ENCODE peak calls at places on chromosomes 6 and 20, in eight cellular contexts. B is psoas muscle; Y is naive thymus-derived CD4-positive, alpha-beta T cell; X is sigmoid colon; T is hepatocyte; J is colonic mucosa; O is right cardiac atrium; A is cardiac muscle cell. M is an unnamed sample.
A peak's percentile ranks its signal among the peaks of the same experiment; 100 is the strongest.

GRCh38 chr6:75605635-75606034 is 4.0 kb downstream of the SENP6 start:
- DNase-seq in Y (no peak), B (no peak), O (no peak), J (no peak), T (no peak), X (no peak), A (no peak), M (no peak)

GRCh38 chr6:34888874-34889555 is at the start of gene ANKS1A:
- DNase-seq in J (peak; percentile 95), O (peak; percentile 93), T (peak; percentile 94), A (peak; percentile 83), B (peak; percentile 90), X (peak; percentile 92), Y (peak; percentile 91), M (peak; percentile 95)

GRCh38 chr20:11266571-11266970 is 592.8 kb upstream of the JAG1 start:
- DNase-seq in O (no peak), A (no peak), Y (no peak), T (no peak), J (no peak), X (no peak), B (no peak), M (no peak)

GRCh38 chr20:61308171-61308795 is 56.2 kb downstream of the CDH4 start:
- DNase-seq in X (no peak), O (no peak), T (no peak), Y (no peak), A (no peak), J (no peak), B (no peak), M (no peak)

GRCh38 chr6:13536796-13537526 is 37.4 kb upstream of the SIRT5 start:
- DNase-seq in O (no peak), X (no peak), T (no peak), J (no peak), B (no peak), Y (no peak), A (no peak), M (no peak)

GRCh38 chr6:137863126-137863996 is 3.7 kb upstream of the TNFAIP3 start:
- DNase-seq in Y (no peak), J (no peak), A (no peak), B (no peak), X (no peak), T (no peak), O (no peak), M (no peak)

GRCh38 chr6:56025785-56026184 is 150.4 kb upstream of the BMP5 start:
- DNase-seq in O (no peak), T (no peak), A (no peak), B (no peak), X (no peak), Y (no peak), J (no peak), M (no peak)

GRCh38 chr6:140050232-140050995 is 676.0 kb upstream of the CITED2 start:
- DNase-seq in X (no peak), J (no peak), B (peak; percentile 39), T (peak; percentile 40), O (peak; percentile 29), A (no peak), Y (no peak), M (no peak)

DNA sequence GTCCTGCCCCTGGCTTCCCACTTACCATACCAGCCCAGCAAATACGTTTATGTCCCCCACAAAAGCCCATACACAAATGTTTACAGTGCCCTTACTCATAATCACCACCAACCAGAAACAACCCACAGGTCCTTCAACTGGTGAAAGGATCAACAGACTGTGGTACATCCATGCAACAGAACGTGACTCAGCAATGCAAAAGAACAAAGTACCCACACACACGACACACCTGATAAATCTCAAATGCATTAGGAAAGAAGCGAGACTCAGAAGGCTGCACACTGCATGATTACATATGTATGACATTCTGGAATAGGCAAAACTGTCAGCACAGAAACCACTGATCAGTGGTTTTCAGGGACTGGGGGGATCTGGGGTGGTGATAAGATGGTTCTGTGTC is 20.5 kb downstream of the NCR2 start:
- DNase-seq in Y (no peak), O (no peak), A (no peak), J (no peak), X (no peak), T (no peak), B (no peak), M (no peak)
- H3K4me1 ChIP-seq in Y (no peaks in the 10 kb centered on the region), O (no peaks in the 10 kb centered on the region), A (no peaks in the 10 kb centered on the region), J (no peaks in the 10 kb centered on the region), X (no peaks in the 10 kb centered on the region), T (no peaks in the 10 kb centered on the region), B (no peaks in the 10 kb centered on the region), M (no peaks in the 10 kb centered on the region)

DNA sequence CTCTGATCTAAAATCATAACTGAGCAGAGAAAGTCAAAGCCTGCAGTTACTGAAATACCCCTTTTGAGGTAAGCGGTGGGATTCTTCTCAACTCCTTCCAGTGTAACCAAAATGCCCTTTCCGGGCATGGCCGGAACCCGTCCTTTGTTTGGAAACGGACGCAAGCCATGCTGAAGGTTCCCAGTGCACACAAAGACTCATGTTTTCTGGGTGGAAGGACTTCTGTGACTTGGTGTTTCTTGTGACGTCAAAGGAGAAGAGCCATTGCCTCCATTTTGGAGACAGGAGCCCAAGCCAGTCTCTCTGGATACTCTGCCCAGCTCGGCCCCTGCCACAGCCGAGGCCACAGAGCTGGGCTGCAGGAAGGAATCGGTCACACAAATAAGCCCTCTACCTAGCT is 182.9 kb downstream of the TBXT start:
- DNase-seq in O (no peak), B (no peak), J (no peak), T (no peak), X (no peak), Y (no peak), A (no peak), M (no peak)
- H3K27ac ChIP-seq in O (no peak overlapping the region), B (no peak overlapping the region), J (no peak overlapping the region), T (no peak overlapping the region), X (no peak overlapping the region), Y (no peak overlapping the region), A (no peak overlapping the region), M (no peak overlapping the region)

GRCh38 chr6:36126553-36127458 is 3.5 kb upstream of the MAPK13 start:
- DNase-seq in O (no peak), J (no peak), B (no peak), A (no peak), Y (no peak), T (no peak), X (no peak), M (no peak)
- H3K4me1 ChIP-seq in O (peaks cover 2% of the 10 kb centered on the region), J (peaks cover under 1% of the 10 kb centered on the region), B (peaks cover 3% of the 10 kb centered on the region), A (peaks cover 8% of the 10 kb centered on the region), Y (peaks cover 44% of the 10 kb centered on the region), T (peaks cover 18% of the 10 kb centered on the region), X (peaks cover 22% of the 10 kb centered on the region), M (peaks cover 69% of the 10 kb centered on the region)

GRCh38 chr20:25058797-25059486 is 1.0 kb upstream of the ACSS1 start:
- DNase-seq in A (no peak), O (peak; percentile 69), T (peak; percentile 60), X (peak; percentile 81), J (peak; percentile 52), B (no peak), Y (no peak), M (no peak)
- H3K27ac ChIP-seq in A (no peak overlapping the region), O (peak overlapping the region; percentile 59), T (peak overlapping the region; percentile 94), X (peak overlapping the region; percentile 95), J (peak overlapping the region; percentile 94), B (peak overlapping the region; percentile 83), Y (peak overlapping the region; percentile 87), M (peak overlapping the region; percentile 71)

GRCh38 chr20:22339091-22339881 is 245.1 kb downstream of the FOXA2 start:
- DNase-seq in J (peak; percentile 78), B (no peak), A (peak; percentile 79), Y (peak; percentile 13), O (no peak), X (no peak), T (peak; percentile 87), M (no peak)

GRCh38 chr20:22343612-22344011 is 240.8 kb downstream of the FOXA2 start:
- DNase-seq in O (no peak), Y (no peak), X (no peak), J (no peak), B (no peak), T (no peak), A (no peak), M (no peak)

GRCh38 chr20:22339946-22340345 is 244.4 kb downstream of the FOXA2 start:
- DNase-seq in B (no peak), A (no peak), O (peak; percentile 54), T (no peak), J (no peak), X (no peak), Y (no peak), M (no peak)

GRCh38 chr20:22341508-22341907 is 242.9 kb downstream of the FOXA2 start:
- DNase-seq in A (no peak), J (no peak), B (no peak), T (no peak), X (no peak), O (no peak), Y (no peak), M (no peak)

GRCh38 chr20:22342410-22342809 is 242.0 kb downstream of the FOXA2 start:
- DNase-seq in A (no peak), B (no peak), T (no peak), X (no peak), O (no peak), Y (no peak), J (no peak), M (no peak)
- H3K4me1 ChIP-seq in A (no peaks in the 10 kb centered on the region), B (no peaks in the 10 kb centered on the region), T (no peaks in the 10 kb centered on the region), X (no peaks in the 10 kb centered on the region), O (no peaks in the 10 kb centered on the region), Y (no peaks in the 10 kb centered on the region), J (no peaks in the 10 kb centered on the region), M (no peaks in the 10 kb centered on the region)